ENCODE peak calls at places on chromosomes 3 and 15, in six cellular contexts. D is substantia nigra, K is ACHN, U is AML-193, M is Calu3, V is NCI-H187. Z is an unnamed sample.

GRCh38 chr3:149553781-149554451 is 79.4 kb downstream of the TM4SF4 start:
- DNase-seq in D (no peak), K (no peak), U (no peak), M (peak), V (no peak), Z (peak)

GRCh38 chr3:65576942-65577341 is 461.8 kb downstream of the MAGI1 start:
- DNase-seq in D (no peak), K (no peak), U (no peak), M (no peak), V (no peak), Z (no peak)

GRCh38 chr3:159762238-159762637 is 226.4 kb upstream of the IL12A start:
- DNase-seq in D (no peak), K (peak), U (no peak), M (peak), V (no peak), Z (no peak)

GRCh38 chr3:195238626-195239118 is 32.3 kb downstream of the XXYLT1 start:
- DNase-seq in D (no peak), K (no peak), U (no peak), M (no peak), V (no peak), Z (no peak)

GRCh38 chr3:194266658-194267005 is 84.5 kb downstream of the CPN2 start:
- DNase-seq in D (no peak), K (no peak), U (no peak), M (no peak), V (no peak), Z (no peak)

GRCh38 chr3:135531996-135532395 is 433.5 kb upstream of the PPP2R3A start:
- DNase-seq in D (no peak), K (no peak), U (no peak), M (no peak), V (peak), Z (no peak)

GRCh38 chr3:101940521-101940992 is 91.2 kb downstream of the NFKBIZ start:
- DNase-seq in D (no peak), K (peak), U (peak), M (peak), V (no peak), Z (peak)

GRCh38 chr3:13277860-13278531 is 142.1 kb downstream of the NUP210 start:
- DNase-seq in D (no peak), K (no peak), U (no peak), M (no peak), V (no peak), Z (no peak)

GRCh38 chr3:61796088-61796680 is 234.8 kb downstream of the PTPRG start:
- DNase-seq in D (no peak), K (no peak), U (no peak), M (no peak), V (no peak), Z (no peak)

GRCh38 chr3:55160241-55160877 is 232.5 kb upstream of the LRTM1 start:
- DNase-seq in D (no peak), K (peak), U (no peak), M (no peak), V (no peak), Z (no peak)

GRCh38 chr3:124592658-124593441 is 137.4 kb upstream of the UMPS start:
- DNase-seq in D (no peak), K (no peak), U (no peak), M (peak), V (no peak), Z (no peak)

GRCh38 chr3:32421991-32422859 is 30.6 kb downstream of the CMTM7 start:
- DNase-seq in D (no peak), K (peak), U (peak), M (peak), V (no peak), Z (peak)

GRCh38 chr15:67146214-67146613 is 80.8 kb downstream of the SMAD3 start:
- DNase-seq in D (no peak), K (peak), U (no peak), M (peak), V (no peak), Z (no peak)

GRCh38 chr15:33698128-33698527 is 270.2 kb upstream of the CHRM5 start:
- DNase-seq in D (no peak), K (no peak), U (no peak), M (no peak), V (no peak), Z (no peak)

GRCh38 chr3:71168043-71168720 is 415.3 kb downstream of the FOXP1 start:
- DNase-seq in D (no peak), K (no peak), U (no peak), M (no peak), V (no peak), Z (no peak)

GRCh38 chr3:60086811-60087210 is 1037.0 kb upstream of the CFAP20DC start:
- DNase-seq in D (no peak), K (peak), U (no peak), M (no peak), V (no peak), Z (no peak)